ENCODE peak calls at places on chromosome 3, in four cellular contexts. L is psoas muscle, K is ovary, N is cardiac muscle cell. J is an unnamed sample.

GRCh38 chr3:50971487-50971924 is 296.8 kb downstream of the DOCK3 start:
- DNase-seq in N (peak), K (no peak), L (no peak), J (peak)

GRCh38 chr3:100796556-100796955 is 87.3 kb downstream of the TFG start:
- DNase-seq in K (no peak), L (no peak), N (peak), J (no peak)

GRCh38 chr3:84724877-84725276 is 233.9 kb upstream of the CADM2 start:
- DNase-seq in L (no peak), N (no peak), K (no peak), J (no peak)

GRCh38 chr3:141476033-141476432 is 10.8 kb upstream of the RASA2 start:
- DNase-seq in L (no peak), N (no peak), K (no peak), J (no peak)

GRCh38 chr3:195738274-195739044 is 17.7 kb downstream of the MUC20 start:
- DNase-seq in L (no peak), K (no peak), N (no peak), J (no peak)

GRCh38 chr3:181683563-181683962 is 28.2 kb upstream of the SOX2 start:
- DNase-seq in L (no peak), K (no peak), N (no peak), J (no peak)

GRCh38 chr3:14170569-14171159 is 7.7 kb downstream of the XPC start:
- DNase-seq in K (no peak), L (no peak), N (no peak), J (no peak)

GRCh38 chr3:188683032-188683491 is 488.7 kb upstream of the TPRG1 start:
- DNase-seq in N (no peak), L (peak), K (no peak), J (no peak)

GRCh38 chr3:171944109-171945016 is 95.0 kb upstream of the FNDC3B start:
- DNase-seq in K (no peak), N (peak), L (no peak), J (no peak)

GRCh38 chr3:179450901-179451334 is 352 bp downstream of the GNB4 start:
- DNase-seq in N (peak), K (peak), L (peak), J (no peak)

GRCh38 chr3:24180616-24181015 is 235.5 kb downstream of the NR1D2 start:
- DNase-seq in L (no peak), K (no peak), N (no peak), J (no peak)

GRCh38 chr3:60841355-60841754 is 409.9 kb downstream of the FHIT start:
- DNase-seq in K (no peak), N (no peak), L (no peak), J (no peak)

GRCh38 chr3:127038476-127038875 is 55.6 kb downstream of the PLXNA1 start:
- DNase-seq in N (no peak), K (no peak), L (peak), J (no peak)

GRCh38 chr3:178343433-178344038 is 192.7 kb upstream of the KCNMB2 start:
- DNase-seq in K (no peak), N (no peak), L (no peak), J (no peak)

GRCh38 chr3:14907043-14907966 is 40.1 kb upstream of the NR2C2 start:
- DNase-seq in L (no peak), K (no peak), N (no peak), J (no peak)

GRCh38 chr3:115554496-115554826 is 68.8 kb upstream of the GAP43 start:
- DNase-seq in K (no peak), L (no peak), N (no peak), J (no peak)

GRCh38 chr3:151974067-151974466 is 100.6 kb downstream of the SUCNR1 start:
- DNase-seq in K (no peak), L (no peak), N (no peak), J (no peak)

GRCh38 chr3:28110884-28111283 is 130.5 kb upstream of the CMC1 start:
- DNase-seq in N (no peak), L (no peak), K (no peak), J (no peak)

GRCh38 chr3:39330824-39331223 is 1.3 kb downstream of the CCR8 start:
- DNase-seq in K (no peak), N (no peak), L (no peak), J (no peak)

GRCh38 chr3:111369953-111370352 is 172.0 kb upstream of the CD96 start:
- DNase-seq in N (no peak), L (no peak), K (no peak), J (no peak)

GRCh38 chr3:94137377-94137776 is 74.5 kb downstream of the NSUN3 start:
- DNase-seq in K (no peak), L (no peak), N (no peak), J (no peak)

GRCh38 chr3:193775421-193776077 is 182.5 kb downstream of the OPA1 start:
- DNase-seq in K (no peak), L (no peak), N (no peak), J (no peak)

GRCh38 chr3:150763841-150764483 is 993 bp upstream of the SIAH2 start:
- DNase-seq in N (peak), K (peak), L (peak), J (peak)

GRCh38 chr3:8500208-8500961 is 1.2 kb upstream of the LMCD1 start:
- DNase-seq in L (no peak), K (peak), N (peak), J (peak)

GRCh38 chr3:61944736-61945135 is 383.4 kb downstream of the PTPRG start:
- DNase-seq in L (no peak), K (no peak), N (no peak), J (no peak)

GRCh38 chr3:61945657-61946056 is 384.3 kb downstream of the PTPRG start:
- DNase-seq in N (no peak), K (no peak), L (no peak), J (no peak)

GRCh38 chr3:61946925-61947324 is 385.6 kb downstream of the PTPRG start:
- DNase-seq in L (no peak), K (no peak), N (no peak), J (no peak)

GRCh38 chr3:61948699-61949305 is 387.4 kb downstream of the PTPRG start:
- DNase-seq in N (no peak), K (no peak), L (no peak), J (no peak)

GRCh38 chr3:61947456-61947855 is 386.1 kb downstream of the PTPRG start:
- DNase-seq in L (peak), N (no peak), K (no peak), J (no peak)
- TF ChIP-seq CTCF in L (no peak), N (no peak), K (no peak), J (no peak)

DNA sequence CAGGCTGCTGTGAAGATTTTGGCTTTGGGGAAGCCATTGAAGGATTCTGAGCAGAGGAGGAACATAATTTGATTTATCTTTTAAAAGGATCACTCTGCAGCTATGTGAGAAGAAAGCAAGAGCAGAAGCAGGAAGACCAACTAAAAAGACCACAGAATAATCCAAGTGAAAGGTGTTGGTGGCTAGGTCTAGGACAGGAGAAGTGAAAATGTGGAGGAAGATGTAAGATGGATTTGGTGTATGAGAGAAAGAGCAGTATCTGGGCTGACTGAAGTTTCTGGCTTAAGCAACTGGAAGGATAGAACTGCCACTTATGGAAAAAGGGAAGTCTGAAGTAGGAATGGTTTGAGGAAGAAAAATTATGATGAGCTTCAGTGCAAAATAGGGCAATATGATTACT is 62.0 kb downstream of the SFMBT1 start:
- DNase-seq in L (no peak), K (no peak), N (no peak), J (no peak)
- H3K4me3 ChIP-seq in L (no peak), K (no peak), N (no peak), J (no peak)

GRCh38 chr3:25661694-25662455 is 2.8 kb downstream of the TOP2B start:
- DNase-seq in N (peak), L (no peak), K (no peak), J (no peak)
- TF ChIP-seq CTCF in N (no peak), L (no peak), K (no peak), J (no peak)

DNA sequence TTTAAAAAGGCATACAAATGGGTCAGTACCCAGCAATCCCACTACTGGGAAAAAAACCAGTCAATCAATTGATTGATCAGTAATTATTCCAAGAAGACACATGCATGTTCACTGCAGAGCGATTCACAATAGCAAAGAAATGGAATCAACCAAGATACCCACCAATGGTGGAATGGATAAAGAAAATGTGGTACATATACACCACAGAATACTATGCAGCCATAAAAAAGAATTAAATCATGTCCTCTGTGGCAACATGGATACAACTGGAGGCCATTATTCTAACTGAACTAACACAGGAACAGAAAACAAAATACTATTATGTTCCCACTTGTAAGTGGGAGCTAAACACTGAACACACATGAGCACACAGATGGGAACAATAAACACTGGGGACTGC is 103.1 kb downstream of the DLG1 start:
- DNase-seq in K (no peak), N (no peak), L (no peak), J (no peak)
- H3K4me3 ChIP-seq in K (no peak), N (no peak), L (no peak), J (no peak)

GRCh38 chr3:124562769-124563168 is 167.5 kb upstream of the UMPS start:
- DNase-seq in N (no peak), K (no peak), L (no peak), J (no peak)

GRCh38 chr3:124558898-124559649 is 171.2 kb upstream of the UMPS start:
- DNase-seq in N (peak), L (peak), K (peak), J (peak)

GRCh38 chr3:124560406-124561215 is 169.6 kb upstream of the UMPS start:
- DNase-seq in K (no peak), N (no peak), L (no peak), J (no peak)

GRCh38 chr3:124557433-124558232 is 172.6 kb upstream of the UMPS start:
- DNase-seq in K (no peak), N (no peak), L (no peak), J (no peak)

GRCh38 chr3:124559650-124560405 is 170.4 kb upstream of the UMPS start:
- DNase-seq in N (peak), L (peak), K (peak), J (peak)
- TF ChIP-seq CTCF in N (peak), L (peak), K (peak), J (peak)

DNA sequence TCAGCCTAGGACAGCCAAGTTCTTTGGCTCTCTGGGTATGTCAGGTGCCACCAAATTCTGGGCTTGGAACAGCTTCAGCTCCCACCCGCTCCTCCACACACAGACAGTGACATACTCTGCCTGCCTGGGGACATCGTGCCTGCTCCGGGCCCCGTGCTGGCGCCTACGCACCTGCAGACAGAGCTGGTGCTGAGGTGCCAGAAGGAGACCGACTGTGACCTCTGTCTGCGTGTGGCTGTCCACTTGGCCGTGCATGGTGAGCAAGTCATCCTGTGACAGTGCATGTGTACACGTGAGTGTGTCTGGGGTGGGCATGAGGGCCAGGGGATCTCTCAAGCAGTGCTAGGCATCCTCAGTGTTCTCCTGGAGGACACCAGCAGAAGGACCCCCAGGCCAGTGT is 922 bp downstream of the IL17RC start:
- DNase-seq in K (no peak), N (no peak), L (no peak), J (no peak)
- H3K4me3 ChIP-seq in K (no peak), N (no peak), L (peak), J (no peak)

GRCh38 chr3:72355168-72355567 is 493.1 kb downstream of the SHQ1 start:
- DNase-seq in K (no peak), L (no peak), N (no peak), J (no peak)
- TF ChIP-seq CTCF in K (no peak), L (no peak), N (no peak), J (no peak)

GRCh38 chr3:16300881-16301359 is 35.9 kb downstream of the OXNAD1 start:
- DNase-seq in K (no peak), L (no peak), N (no peak), J (no peak)
- H3K4me3 ChIP-seq in K (no peak), L (no peak), N (no peak), J (no peak)

DNA sequence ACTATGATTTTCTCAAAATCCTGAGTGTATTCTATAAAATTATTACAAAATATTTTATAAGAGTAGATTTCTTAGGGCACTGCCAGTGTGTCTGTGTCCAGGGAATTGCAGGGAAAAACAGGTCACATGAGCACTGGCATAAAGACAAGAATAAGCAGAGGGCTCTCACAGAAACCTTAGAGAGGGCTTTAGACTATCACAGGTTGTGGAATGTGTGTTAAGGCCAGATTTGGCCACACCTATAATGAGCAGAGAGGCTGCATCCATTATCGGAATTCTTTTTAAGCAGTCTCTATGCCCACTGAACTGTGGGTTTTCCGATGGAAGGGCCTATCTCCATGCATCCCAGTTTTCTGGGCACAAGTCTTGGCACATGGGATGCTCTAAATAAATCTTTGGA is 90.2 kb downstream of the RTP4 start:
- DNase-seq in L (no peak), N (no peak), K (no peak), J (no peak)
- TF ChIP-seq CTCF in L (no peak), N (no peak), K (no peak), J (no peak)

J was measured in lung.